ENCODE peak calls at places on chromosomes 16 and 17, in four cellular contexts. P is IMR-90, O is fibroblast of lung, Z is mammary epithelial cell. E is an unnamed sample.

GRCh38 chr16:2008009-2008526 is 1.6 kb downstream of the ZNF598 start:
- DNase-seq in P (peak), O (peak), Z (peak), E (no peak)

GRCh38 chr16:81511371-81511770 is 66.8 kb downstream of the CMIP start:
- DNase-seq in P (peak), O (peak), Z (peak), E (peak)

GRCh38 chr16:49552273-49552928 is 178.8 kb downstream of the C16orf78 start:
- DNase-seq in P (no peak), O (no peak), Z (no peak), E (no peak)

GRCh38 chr16:58196898-58197313 is 1.0 kb downstream of the CSNK2A2 start:
- DNase-seq in P (peak), O (peak), Z (peak), E (no peak)

GRCh38 chr16:27538508-27538907 is 11.2 kb downstream of the GTF3C1 start:
- DNase-seq in P (no peak), O (no peak), Z (no peak), E (no peak)

GRCh38 chr17:63578769-63579111 is 22.0 kb upstream of the TACO1 start:
- DNase-seq in P (no peak), O (no peak), Z (no peak), E (no peak)

GRCh38 chr17:549197-550040 is 165.2 kb downstream of the VPS53 start:
- DNase-seq in P (peak), O (peak), Z (no peak), E (no peak)

GRCh38 chr17:15516150-15516549 is 47.1 kb downstream of the TVP23C start:
- DNase-seq in P (peak), O (peak), Z (peak), E (no peak)

GRCh38 chr16:57023541-57024249 is 34.3 kb downstream of the NLRC5 start:
- DNase-seq in P (no peak), O (no peak), Z (no peak), E (no peak)

GRCh38 chr16:22813223-22813945 is 578 bp upstream of the HS3ST2 start:
- DNase-seq in P (peak), O (peak), Z (peak), E (peak)
- H2AFZ ChIP-seq in P (peak), O (no peak), Z (peak), E (no peak)

DNA sequence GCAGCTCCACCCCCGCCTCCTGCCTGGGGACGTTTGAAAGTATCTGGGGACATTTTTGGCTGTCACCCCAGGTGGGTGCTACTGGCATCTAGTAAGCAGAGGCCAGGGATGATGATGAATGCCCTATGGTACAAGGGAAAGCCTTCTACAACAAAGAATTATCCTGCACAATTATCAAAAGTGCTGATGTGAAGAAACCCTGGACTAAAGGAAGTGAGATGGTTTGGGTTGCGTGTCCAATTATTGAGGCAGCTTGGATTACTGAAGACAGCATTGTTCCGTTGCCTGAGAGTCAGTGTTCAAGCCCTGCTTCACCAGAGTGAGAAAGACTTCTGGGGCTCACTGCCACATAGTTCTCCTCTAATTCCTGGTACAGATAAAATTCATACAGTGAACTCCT is 343.4 kb downstream of the CA10 start:
- DNase-seq in P (no peak), O (no peak), Z (no peak), E (no peak)
- H2AFZ ChIP-seq in P (no peak), O (no peak), Z (no peak), E (no peak)

GRCh38 chr16:25692734-25693508 is 1.2 kb downstream of the HS3ST4 start:
- DNase-seq in P (no peak), O (no peak), Z (no peak), E (no peak)
- H2AFZ ChIP-seq in P (no peak), O (no peak), Z (peak), E (no peak)

GRCh38 chr17:43609613-43610385 is 51.9 kb downstream of the MEOX1 start:
- DNase-seq in P (peak), O (no peak), Z (no peak), E (no peak)
- H2AFZ ChIP-seq in P (peak), O (no peak), Z (no peak), E (no peak)